ENCODE peak calls at places on chromosomes 6 and 20, in eight cellular contexts. T is fibroblast of lung, X is HepG2, O is GM12878, L is astrocyte, A is endothelial cell of umbilical vein, M is neural progenitor cell, J is GM23248. W is an unnamed sample.

GRCh38 chr6:108559884-108560462 is 744 bp upstream of the FOXO3 start:
- DNase-seq in T (peak), X (peak), O (no peak), L (peak), A (peak), M (peak), J (peak), W (no peak)

GRCh38 chr20:5687884-5688283 is 62.3 kb upstream of the SHLD1 start:
- DNase-seq in T (no peak), X (no peak), O (no peak), L (no peak), A (no peak), M (no peak), J (no peak), W (no peak)

GRCh38 chr6:31541059-31541657 is 645 bp downstream of the DDX39B start:
- DNase-seq in T (peak), X (peak), O (no peak), L (peak), A (no peak), M (peak), J (peak), W (peak)

GRCh38 chr6:165243801-165244200 is 65.6 kb downstream of the C6orf118 start:
- DNase-seq in T (no peak), X (no peak), O (no peak), L (no peak), A (no peak), M (no peak), J (no peak), W (no peak)

GRCh38 chr6:50380409-50381105 is 330.8 kb upstream of the DEFB112 start:
- DNase-seq in T (no peak), X (no peak), O (no peak), L (no peak), A (no peak), M (no peak), J (no peak), W (no peak)

GRCh38 chr6:71403422-71404134 is 115.0 kb downstream of the OGFRL1 start:
- DNase-seq in T (no peak), X (no peak), O (no peak), L (no peak), A (peak), M (peak), J (peak), W (no peak)

GRCh38 chr20:48467622-48468021 is 360.2 kb downstream of the PREX1 start:
- DNase-seq in T (no peak), X (no peak), O (no peak), L (no peak), A (no peak), M (peak), J (no peak), W (peak)

GRCh38 chr6:99603421-99604160 is 3.0 kb upstream of the PRDM13 start:
- DNase-seq in T (peak), X (no peak), O (no peak), L (peak), A (peak), M (peak), J (peak), W (no peak)

GRCh38 chr6:63663147-63663877 is 27.7 kb downstream of the PHF3 start:
- DNase-seq in T (peak), X (no peak), O (no peak), L (peak), A (peak), M (no peak), J (peak), W (no peak)

GRCh38 chr6:53932502-53932901 is 137.7 kb downstream of the LRRC1 start:
- DNase-seq in T (no peak), X (no peak), O (no peak), L (no peak), A (no peak), M (no peak), J (no peak), W (no peak)

GRCh38 chr6:147287869-147288271 is 83.7 kb downstream of the STXBP5 start:
- DNase-seq in T (peak), X (no peak), O (no peak), L (peak), A (peak), M (no peak), J (peak), W (no peak)

GRCh38 chr6:14458669-14459266 is 341.2 kb downstream of the CD83 start:
- DNase-seq in T (peak), X (no peak), O (no peak), L (peak), A (no peak), M (no peak), J (peak), W (no peak)

GRCh38 chr20:25467441-25467840 is 60.0 kb downstream of the GINS1 start:
- DNase-seq in T (no peak), X (no peak), O (no peak), L (no peak), A (no peak), M (no peak), J (no peak), W (no peak)

GRCh38 chr6:169701953-169702639 is at the start of the genes C6orf120 and WDR27:
- DNase-seq in T (peak), X (peak), O (peak), L (peak), A (peak), M (peak), J (peak), W (peak)

GRCh38 chr6:15929685-15930084 is 199.2 kb upstream of the MYLIP start:
- DNase-seq in T (no peak), X (no peak), O (no peak), L (no peak), A (no peak), M (no peak), J (peak), W (no peak)

GRCh38 chr6:4085329-4085695 is 6.4 kb upstream of the FAM217A start:
- DNase-seq in T (peak), X (no peak), O (no peak), L (peak), A (no peak), M (no peak), J (peak), W (no peak)

GRCh38 chr6:156262014-156262413 is 515.2 kb upstream of the ARID1B start:
- DNase-seq in T (no peak), X (no peak), O (no peak), L (no peak), A (no peak), M (no peak), J (no peak), W (no peak)

GRCh38 chr6:21992178-21992967 is 304.5 kb downstream of the PRL start:
- DNase-seq in T (peak), X (no peak), O (no peak), L (peak), A (no peak), M (no peak), J (peak), W (no peak)

GRCh38 chr20:37627060-37627766 is 66.6 kb upstream of the CTNNBL1 start:
- DNase-seq in T (peak), X (peak), O (no peak), L (peak), A (peak), M (peak), J (peak), W (peak)

GRCh38 chr6:158879180-158879579 is 60.0 kb upstream of the EZR start:
- DNase-seq in T (peak), X (no peak), O (no peak), L (peak), A (no peak), M (no peak), J (peak), W (no peak)

GRCh38 chr6:13273931-13274706 is 54.2 kb downstream of the TBC1D7 start:
- DNase-seq in T (no peak), X (no peak), O (peak), L (no peak), A (no peak), M (no peak), J (no peak), W (peak)

DNA sequence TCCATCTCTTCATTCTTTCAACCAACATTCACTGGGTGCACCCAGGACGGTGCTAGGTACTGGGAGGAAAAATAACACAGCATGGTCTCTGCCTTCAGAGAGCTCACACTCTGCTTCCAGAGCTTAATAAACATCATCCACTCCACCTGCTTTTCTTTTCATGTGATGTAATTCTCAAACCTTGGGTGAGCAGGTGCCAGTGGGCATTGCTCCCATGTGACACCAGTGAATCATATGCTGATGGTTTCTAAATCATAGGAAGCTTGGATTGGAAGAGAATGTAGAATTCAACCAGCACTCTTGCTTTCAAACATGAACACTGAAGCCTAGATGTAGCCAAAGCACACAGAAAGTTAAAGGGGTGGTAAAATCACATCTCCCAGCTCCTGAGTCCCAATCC is 189.8 kb downstream of the FOXA2 start:
- DNase-seq in T (no peak), X (no peak), O (no peak), L (no peak), A (no peak), M (no peak), J (no peak), W (no peak)
- H3K4me2 ChIP-seq in T (no peak), X (no peak), O (no peak), L (no peak), A (no peak), M (no peak), J (no peak), W (no peak)

DNA sequence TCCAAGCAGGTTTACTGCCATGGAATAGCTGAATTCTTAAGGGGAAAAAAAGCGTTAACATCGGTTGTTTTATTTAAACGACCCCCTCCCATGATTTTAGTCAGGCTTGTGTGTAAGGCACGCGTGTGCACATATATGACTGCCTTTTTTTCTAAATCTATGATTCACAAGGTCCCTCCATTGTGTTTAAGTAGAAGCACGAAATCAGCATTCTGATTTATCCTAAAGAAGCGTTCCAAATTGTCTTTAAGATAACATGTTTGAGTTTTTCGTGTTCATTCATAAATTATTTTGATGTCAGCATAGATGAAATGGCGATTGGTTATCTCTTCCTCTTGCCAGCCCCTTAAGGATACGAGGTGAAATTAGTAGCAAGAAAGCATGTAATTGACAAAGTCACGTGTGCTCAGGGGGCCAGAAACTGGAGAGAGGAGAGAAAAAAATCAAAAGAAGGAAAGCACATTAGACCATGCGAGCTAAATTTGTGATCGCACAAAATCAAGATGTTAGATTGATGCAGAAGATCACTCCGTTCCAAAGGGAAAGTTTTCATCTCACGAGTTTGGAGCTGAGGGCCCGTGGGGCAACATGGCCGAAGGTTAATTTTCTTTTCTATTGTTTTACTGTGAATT is at the start of gene LIN28B:
- DNase-seq in T (no peak), X (peak), O (no peak), L (no peak), A (no peak), M (peak), J (no peak), W (peak)
- H3K4me3 ChIP-seq in T (no peak), X (peak), O (no peak), L (peak), A (no peak), M (peak), J (no peak), W (peak)

GRCh38 chr6:75436869-75437268 is 56.7 kb downstream of the FILIP1 start:
- DNase-seq in T (no peak), X (no peak), O (no peak), L (no peak), A (no peak), M (no peak), J (peak), W (no peak)

GRCh38 chr6:75438186-75438880 is 55.3 kb downstream of the FILIP1 start:
- DNase-seq in T (no peak), X (no peak), O (no peak), L (no peak), A (no peak), M (no peak), J (peak), W (no peak)

GRCh38 chr6:75437451-75438185 is 56.0 kb downstream of the FILIP1 start:
- DNase-seq in T (peak), X (no peak), O (no peak), L (peak), A (no peak), M (no peak), J (peak), W (no peak)
- H3K4me2 ChIP-seq in T (peak), X (no peak), O (no peak), L (peak), A (no peak), M (no peak), J (peak), W (no peak)

GRCh38 chr6:6742535-6742934 is 154.0 kb downstream of the LY86 start:
- DNase-seq in T (no peak), X (no peak), O (no peak), L (no peak), A (no peak), M (no peak), J (no peak), W (no peak)
- H3K4me3 ChIP-seq in T (no peak), X (no peak), O (no peak), L (no peak), A (no peak), M (no peak), J (no peak), W (no peak)

GRCh38 chr20:62831854-62832211 is 15.0 kb downstream of the COL9A3 start:
- DNase-seq in T (no peak), X (peak), O (no peak), L (no peak), A (no peak), M (no peak), J (no peak), W (no peak)
- H3K4me2 ChIP-seq in T (peak), X (peak), O (peak), L (no peak), A (no peak), M (no peak), J (no peak), W (peak)